ENCODE peak calls at places on chromosome 14, in nine cellular contexts. W is prostate gland, T is endothelial cell of umbilical vein, G is sigmoid colon, X is transverse colon, L is suprapubic skin, H is SK-N-SH, J is stomach, Q is HL-60. D is an unnamed sample.

GRCh38 chr14:28754209-28754985 is 12.2 kb upstream of the FOXG1 start:
- DNase-seq in W (no peak), H (peak), X (no peak), L (no peak), T (peak), J (no peak), G (no peak), Q (peak), D (no peak)

GRCh38 chr14:53430870-53431269 is 277.7 kb upstream of the DDHD1 start:
- DNase-seq in J (no peak), H (no peak), W (no peak), L (no peak), T (no peak), X (no peak), G (no peak), Q (no peak), D (no peak)

GRCh38 chr14:55556929-55557623 is 22.9 kb upstream of the KTN1 start:
- DNase-seq in X (peak), T (peak), Q (no peak), W (peak), G (peak), H (peak), J (peak), L (peak), D (no peak)

GRCh38 chr14:96863986-96864330 is 66.8 kb downstream of the VRK1 start:
- DNase-seq in J (no peak), G (no peak), W (no peak), H (no peak), T (no peak), Q (no peak), X (no peak), L (no peak), D (no peak)

GRCh38 chr14:96581902-96582640 is 79.9 kb downstream of the PAPOLA start:
- DNase-seq in T (no peak), X (no peak), H (peak), W (no peak), L (no peak), J (no peak), G (no peak), Q (no peak), D (no peak)

GRCh38 chr14:96053600-96054381 is 14.6 kb downstream of the C14orf132 start:
- DNase-seq in J (no peak), W (no peak), Q (no peak), H (peak), T (no peak), X (peak), L (peak), G (peak), D (no peak)

GRCh38 chr14:60215520-60216195 is 33.4 kb upstream of the PPM1A start:
- DNase-seq in J (no peak), G (no peak), Q (no peak), W (no peak), L (no peak), T (no peak), H (no peak), X (no peak), D (no peak)

GRCh38 chr14:88790501-88791251 is 2.1 kb downstream of the EML5 start:
- DNase-seq in Q (no peak), J (no peak), H (peak), W (no peak), L (no peak), T (no peak), X (no peak), G (no peak), D (no peak)

GRCh38 chr14:54446201-54446693 is 5.1 kb upstream of the CNIH1 start:
- DNase-seq in Q (peak), X (peak), W (peak), H (no peak), T (no peak), G (no peak), L (no peak), J (no peak), D (no peak)

GRCh38 chr14:22849212-22849819 is 12.9 kb downstream of the MMP14 start:
- DNase-seq in Q (no peak), H (peak), J (peak), W (peak), L (peak), G (peak), X (peak), T (no peak), D (no peak)

GRCh38 chr14:46574236-46574970 is 77.2 kb downstream of the RPL10L start:
- DNase-seq in J (no peak), L (no peak), G (no peak), H (no peak), Q (no peak), X (no peak), W (no peak), T (peak), D (no peak)

GRCh38 chr14:102584871-102585869 is 7.3 kb upstream of the RCOR1 start:
- DNase-seq in Q (no peak), G (no peak), H (peak), W (no peak), J (peak), X (peak), T (peak), L (no peak), D (no peak)

GRCh38 chr14:88868558-88869159 is 44.2 kb downstream of the TTC8 start:
- DNase-seq in L (no peak), T (peak), G (no peak), X (no peak), J (no peak), W (peak), H (peak), Q (peak), D (no peak)

DNA sequence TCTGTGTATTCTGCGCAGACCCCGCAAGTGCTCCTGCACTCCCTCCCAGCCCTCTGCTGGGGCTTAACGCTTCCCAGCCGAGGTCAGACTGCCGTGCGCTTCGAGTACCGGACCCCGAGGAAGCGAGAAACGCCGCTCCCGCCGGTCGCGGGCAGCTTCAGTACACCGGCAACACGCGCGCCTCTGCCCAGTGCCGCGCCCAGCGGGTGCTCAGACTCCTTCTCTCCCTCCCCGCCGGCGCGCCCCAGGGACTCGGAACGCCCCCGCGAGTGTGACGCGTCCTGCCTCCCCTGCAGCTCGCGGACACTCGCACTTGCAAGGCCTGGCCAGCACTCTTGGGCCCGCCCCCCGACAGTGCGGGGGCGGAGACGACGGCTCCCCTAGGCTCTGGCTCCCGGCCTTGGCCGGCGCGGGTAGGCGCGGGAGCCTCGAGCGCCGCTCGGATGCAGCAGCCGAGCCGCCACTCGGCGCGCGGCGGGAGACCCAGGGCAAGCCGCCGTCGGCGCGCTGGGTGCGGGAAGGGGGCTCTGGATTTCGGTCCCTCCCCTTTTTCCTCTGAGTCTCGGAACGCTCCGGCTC is at the start of gene PTGER2:
- DNase-seq in J (peak), T (peak), W (peak), X (peak), Q (peak), H (peak), L (peak), G (peak), D (no peak)
- H3K4me3 ChIP-seq in J (peak), T (no peak), W (peak), X (peak), Q (peak), H (peak), L (peak), G (peak), D (peak)

DNA sequence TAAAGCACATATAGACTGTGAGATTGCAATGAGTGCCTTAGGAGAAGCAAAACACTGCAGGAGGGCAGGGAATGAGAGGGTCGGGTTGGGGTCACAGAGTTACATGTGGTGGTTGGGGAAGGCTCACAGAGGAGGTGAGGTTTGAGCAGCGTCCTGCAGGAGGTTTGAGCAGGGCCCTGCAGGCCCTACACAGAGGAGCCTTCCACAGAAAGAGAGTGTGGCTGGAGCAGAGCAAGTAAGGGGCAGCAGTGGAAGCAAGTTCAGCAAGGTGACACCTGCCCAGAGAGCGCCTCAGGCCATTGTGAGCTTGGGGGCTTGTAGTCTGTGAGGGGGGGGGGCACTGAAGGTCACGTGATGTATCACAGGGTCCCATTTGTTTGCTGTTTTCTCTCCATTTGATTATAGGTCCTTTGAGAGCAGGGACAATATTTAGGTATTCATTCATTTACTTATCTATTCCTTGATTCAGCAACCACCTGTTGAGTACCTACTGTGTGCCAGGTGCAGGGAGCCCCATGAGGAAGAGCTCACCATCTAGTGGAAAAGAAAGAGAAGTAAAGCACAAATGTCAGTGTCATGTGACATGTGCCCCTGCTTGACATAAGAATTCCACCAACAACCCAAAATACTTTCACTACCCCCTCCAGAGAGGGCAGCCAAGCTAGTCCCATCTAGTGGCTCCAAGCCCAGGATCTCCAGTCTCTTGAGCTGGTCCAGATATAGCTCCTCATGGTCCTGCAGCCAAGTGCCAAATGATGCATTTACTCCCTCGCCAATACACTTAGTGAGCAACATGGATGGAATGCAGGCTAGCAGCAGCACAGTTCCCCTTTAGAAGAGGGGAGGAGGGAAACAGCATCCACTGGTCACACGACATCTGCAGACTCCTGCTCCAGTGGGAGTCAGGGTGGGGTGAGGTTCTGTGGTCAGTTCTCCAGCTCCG is 56.8 kb downstream of the GALNT16 start:
- DNase-seq in X (peak), G (peak), L (peak), Q (no peak), W (no peak), J (no peak), T (peak), H (no peak), D (no peak)
- TF ChIP-seq POLR2AphosphoS5 in X (peak), G (peak), L (no peak), Q (no peak), W (peak), J (peak), T (no peak), H (peak), D (no peak)

DNA sequence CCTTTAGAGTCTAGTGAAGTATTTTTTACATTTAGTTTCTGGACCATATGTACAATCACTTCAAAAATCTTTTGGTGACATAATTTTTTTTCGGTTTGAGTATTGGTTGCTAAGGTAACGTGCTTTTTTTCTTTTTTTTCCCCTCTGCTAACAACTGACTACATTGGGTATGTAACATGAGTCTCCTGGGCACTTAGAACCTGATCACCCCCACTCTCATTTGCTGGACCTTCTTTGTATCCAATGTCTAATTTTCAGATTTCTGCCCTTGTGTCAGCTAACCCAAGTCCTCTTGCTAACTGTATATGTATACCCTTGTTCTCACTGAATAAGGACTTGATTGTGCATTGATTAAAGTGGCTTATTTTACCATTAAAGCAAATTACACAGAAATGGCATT is 592.9 kb upstream of the FLRT2 start:
- DNase-seq in G (no peak), W (no peak), J (no peak), L (no peak), Q (no peak), X (no peak), T (no peak), H (no peak), D (no peak)
- H3K4me3 ChIP-seq in G (no peak), W (no peak), J (no peak), L (no peak), Q (no peak), X (no peak), T (no peak), H (no peak), D (no peak)

GRCh38 chr14:39186941-39187525 is 12.0 kb downstream of the PNN start:
- DNase-seq in H (no peak), T (no peak), G (no peak), X (no peak), J (no peak), L (no peak), Q (no peak), W (no peak), D (no peak)
- TF ChIP-seq POLR2AphosphoS5 in H (no peak), T (no peak), G (no peak), X (no peak), J (no peak), L (no peak), Q (no peak), W (no peak), D (no peak)

GRCh38 chr14:61388173-61388975 is 67.0 kb downstream of the PRKCH start:
- DNase-seq in L (no peak), T (peak), W (no peak), G (no peak), Q (peak), H (no peak), X (no peak), J (no peak), D (no peak)
- H3K4me3 ChIP-seq in L (no peak), T (no peak), W (no peak), G (no peak), Q (no peak), H (no peak), X (no peak), J (no peak), D (no peak)

D was measured in SK-N-MC.